ENCODE peak calls at places on chromosomes 2 and 18, in four cellular contexts. Z, G, X and F are unnamed samples. For H3K4me1, the result is how much of the 10 kb centered on the place peaks cover.

GRCh38 chr18:42559292-42559691 is 556.2 kb downstream of the RIT2 start:
- DNase-seq in Z (no peak), G (no peak), X (peak), F (no peak)

GRCh38 chr2:223578846-223579245 is 23.3 kb downstream of the SCG2 start:
- DNase-seq in Z (no peak), G (no peak), X (no peak), F (no peak)

GRCh38 chr18:68984342-68984741 is 186.5 kb downstream of the CCDC102B start:
- DNase-seq in Z (no peak), G (no peak), X (no peak), F (no peak)

GRCh38 chr2:76089683-76090082 is 379.0 kb upstream of the GCFC2 start:
- DNase-seq in Z (no peak), G (no peak), X (no peak), F (no peak)

GRCh38 chr2:17518212-17519154 is at the start of gene RAD51AP2:
- DNase-seq in Z (peak), G (peak), X (peak), F (peak)

GRCh38 chr2:88590998-88591613 is 36.2 kb downstream of the EIF2AK3 start:
- DNase-seq in Z (peak), G (peak), X (peak), F (no peak)

GRCh38 chr2:38407111-38407682 is 30.1 kb upstream of the ATL2 start:
- DNase-seq in Z (no peak), G (no peak), X (peak), F (no peak)

GRCh38 chr2:75932996-75933395 is 222.3 kb upstream of the GCFC2 start:
- DNase-seq in Z (no peak), G (no peak), X (no peak), F (no peak)

GRCh38 chr2:234243871-234244565 is 193.5 kb downstream of the SPP2 start:
- DNase-seq in Z (no peak), G (no peak), X (no peak), F (no peak)

GRCh38 chr2:237723613-237724012 is 75.0 kb upstream of the RBM44 start:
- DNase-seq in Z (no peak), G (peak), X (peak), F (no peak)

GRCh38 chr2:159671047-159671446 is 41.3 kb upstream of the MARCHF7 start:
- DNase-seq in Z (no peak), G (no peak), X (no peak), F (no peak)

GRCh38 chr2:215794829-215795546 is 218.4 kb downstream of the MREG start:
- DNase-seq in Z (no peak), G (no peak), X (peak), F (peak)

GRCh38 chr2:224160917-224161316 is 121.8 kb upstream of the SERPINE2 start:
- DNase-seq in Z (no peak), G (peak), X (no peak), F (peak)

GRCh38 chr2:241514545-241514944 is 6.2 kb upstream of the STK25 start:
- DNase-seq in Z (no peak), G (peak), X (no peak), F (no peak)

GRCh38 chr18:12086249-12086648 is 7.4 kb upstream of the ANKRD62 start:
- DNase-seq in Z (no peak), G (no peak), X (no peak), F (no peak)

GRCh38 chr2:66694087-66694858 is 259.3 kb downstream of the MEIS1 start:
- DNase-seq in Z (no peak), G (no peak), X (peak), F (no peak)

GRCh38 chr2:235011929-235012631 is 60.3 kb downstream of the SH3BP4 start:
- DNase-seq in Z (peak), G (no peak), X (no peak), F (peak)

GRCh38 chr2:157257312-157258252 is at the start of gene GALNT5:
- DNase-seq in Z (peak), G (peak), X (peak), F (peak)

GRCh38 chr2:200188851-200189250 is 117.6 kb upstream of the SPATS2L start:
- DNase-seq in Z (no peak), G (no peak), X (no peak), F (no peak)

GRCh38 chr2:8101614-8102277 is 580.1 kb upstream of the ID2 start:
- DNase-seq in Z (no peak), G (no peak), X (no peak), F (no peak)

GRCh38 chr2:9196637-9197036 is 10.0 kb upstream of the ASAP2 start:
- DNase-seq in Z (no peak), G (no peak), X (no peak), F (no peak)

GRCh38 chr2:15363142-15363541 is 198.0 kb downstream of the NBAS start:
- DNase-seq in Z (no peak), G (peak), X (peak), F (no peak)

GRCh38 chr2:45406626-45407025 is 204.4 kb downstream of the SRBD1 start:
- DNase-seq in Z (no peak), G (peak), X (no peak), F (no peak)

GRCh38 chr2:20370191-20370590 is 19.5 kb upstream of the PUM2 start:
- DNase-seq in Z (no peak), G (peak), X (no peak), F (no peak)

DNA sequence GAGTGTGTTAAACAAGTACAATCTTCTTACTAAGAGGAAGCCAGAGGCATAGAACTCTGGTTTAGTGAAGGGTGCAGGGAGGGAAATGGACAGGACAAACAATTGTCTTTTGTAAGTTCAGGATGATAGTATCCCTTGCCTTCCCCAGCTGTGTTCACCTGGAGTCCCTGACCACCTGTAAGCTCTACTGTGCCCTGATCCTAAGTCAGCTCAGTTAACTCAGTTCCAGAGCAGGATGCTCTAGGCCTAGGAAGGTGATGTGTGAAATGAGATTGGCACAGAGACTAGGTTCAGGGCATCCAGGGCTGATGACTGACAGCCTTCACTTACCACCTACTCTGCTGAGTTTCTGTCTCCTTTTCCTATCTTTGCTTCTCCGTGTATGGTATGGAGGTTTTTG is 333.0 kb downstream of the SUCLG1 start:
- DNase-seq in Z (no peak), G (no peak), X (no peak), F (no peak)
- H3K23ac ChIP-seq in Z (no peak), G (no peak), X (no peak), F (no peak)

GRCh38 chr2:44071454-44072046 is 75.8 kb upstream of the LRPPRC start:
- DNase-seq in Z (no peak), G (no peak), X (no peak), F (no peak)
- H3K4me1 ChIP-seq in Z (under half), G (under half), X (under half), F (under half)

DNA sequence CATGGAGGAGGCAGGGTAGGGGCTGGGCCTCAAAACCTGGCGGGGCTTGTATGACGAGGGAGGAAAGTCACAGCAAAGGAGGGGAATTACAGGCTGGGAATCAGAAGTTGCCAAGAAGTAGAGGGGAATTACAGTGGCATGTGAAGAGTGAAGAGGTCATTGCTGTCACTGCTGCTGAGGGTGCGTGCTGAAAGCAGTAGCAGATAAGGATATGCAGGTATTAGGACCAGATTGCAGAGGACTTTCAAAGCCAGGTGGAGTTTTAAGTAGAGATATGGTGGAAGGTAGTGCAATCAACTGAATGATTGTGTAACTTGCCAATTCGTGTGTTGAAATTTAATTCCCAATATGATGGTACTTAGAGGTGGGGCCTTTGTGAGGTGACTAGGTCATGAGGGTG is 19.4 kb upstream of the LRPPRC start:
- DNase-seq in Z (no peak), G (no peak), X (no peak), F (no peak)
- H3K23ac ChIP-seq in Z (no peak), G (no peak), X (no peak), F (no peak)

GRCh38 chr2:10382313-10383061 is 65.6 kb downstream of the ODC1 start:
- DNase-seq in Z (no peak), G (no peak), X (peak), F (no peak)
- H3K4me1 ChIP-seq in Z (under half), G (under half), X (under half), F (under half)

GRCh38 chr2:46810195-46810594 is 105.4 kb downstream of the MCFD2 start:
- DNase-seq in Z (no peak), G (no peak), X (no peak), F (no peak)
- H3K23ac ChIP-seq in Z (no peak), G (no peak), X (no peak), F (no peak)

GRCh38 chr2:216915548-216916128 is 55.8 kb upstream of the TNP1 start:
- DNase-seq in Z (no peak), G (no peak), X (no peak), F (no peak)
- H3K4me1 ChIP-seq in Z (under half), G (under half), X (under half), F (under half)

GRCh38 chr18:13178976-13179375 is 39.6 kb upstream of the LDLRAD4 start:
- DNase-seq in Z (no peak), G (peak), X (no peak), F (no peak)

GRCh38 chr18:13178197-13178596 is 40.4 kb upstream of the LDLRAD4 start:
- DNase-seq in Z (no peak), G (no peak), X (no peak), F (no peak)

GRCh38 chr18:13181765-13182164 is 36.8 kb upstream of the LDLRAD4 start:
- DNase-seq in Z (no peak), G (no peak), X (peak), F (no peak)

GRCh38 chr18:13180614-13181375 is 37.8 kb upstream of the LDLRAD4 start:
- DNase-seq in Z (no peak), G (no peak), X (peak), F (no peak)

DNA sequence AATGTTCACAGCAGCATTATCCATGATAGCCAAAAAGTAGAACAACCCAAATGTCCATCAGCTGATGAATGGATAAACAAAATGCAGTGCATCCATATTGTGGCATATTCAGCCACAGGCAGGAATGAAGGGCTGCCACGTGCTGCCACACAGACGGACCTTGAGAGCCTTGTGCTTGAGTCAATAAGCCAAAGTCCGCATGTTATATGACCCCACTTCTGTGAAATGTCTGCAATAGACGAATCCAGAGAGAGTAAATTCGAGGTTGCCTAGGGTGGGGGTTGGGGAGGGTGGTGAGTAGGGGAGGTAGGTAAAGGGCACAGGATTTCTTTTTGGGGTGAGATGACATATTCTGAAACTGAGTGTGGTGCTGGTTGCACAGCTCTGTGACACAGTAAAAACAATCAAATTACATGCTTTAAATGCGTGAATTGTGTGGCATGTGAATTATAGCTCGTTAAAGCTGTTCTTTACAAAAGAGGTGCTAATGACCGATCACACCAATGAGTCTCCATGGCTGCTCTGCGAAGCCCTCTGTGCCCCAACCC is 38.9 kb upstream of the LDLRAD4 start:
- DNase-seq in Z (no peak), G (no peak), X (no peak), F (no peak)
- H3K23ac ChIP-seq in Z (no peak), G (no peak), X (no peak), F (no peak)

DNA sequence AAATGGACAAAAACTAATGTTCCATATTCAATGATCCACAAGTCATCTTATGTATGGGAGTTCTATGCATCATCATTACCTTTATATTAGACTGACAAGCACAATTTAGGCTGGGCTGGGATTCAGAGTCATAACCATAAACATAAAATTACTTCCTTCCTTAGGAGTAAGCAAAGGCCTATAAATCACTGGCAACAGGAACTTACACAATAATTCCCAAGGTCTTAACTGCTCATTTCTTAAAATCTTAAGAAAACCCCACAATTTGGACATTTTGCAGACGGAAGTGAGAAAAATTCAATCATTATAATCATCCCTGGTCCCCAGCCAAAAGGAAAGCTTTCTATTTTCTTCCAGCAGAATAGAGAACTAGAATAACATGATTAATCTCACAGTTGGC is 232.3 kb downstream of the DYM start:
- DNase-seq in Z (no peak), G (no peak), X (no peak), F (no peak)
- H3K4me1 ChIP-seq in Z (under half), G (under half), X (under half), F (under half)

GRCh38 chr2:29770846-29771245 is 150.5 kb downstream of the ALK start:
- DNase-seq in Z (no peak), G (no peak), X (no peak), F (no peak)
- H3K23ac ChIP-seq in Z (no peak), G (no peak), X (no peak), F (no peak)

DNA sequence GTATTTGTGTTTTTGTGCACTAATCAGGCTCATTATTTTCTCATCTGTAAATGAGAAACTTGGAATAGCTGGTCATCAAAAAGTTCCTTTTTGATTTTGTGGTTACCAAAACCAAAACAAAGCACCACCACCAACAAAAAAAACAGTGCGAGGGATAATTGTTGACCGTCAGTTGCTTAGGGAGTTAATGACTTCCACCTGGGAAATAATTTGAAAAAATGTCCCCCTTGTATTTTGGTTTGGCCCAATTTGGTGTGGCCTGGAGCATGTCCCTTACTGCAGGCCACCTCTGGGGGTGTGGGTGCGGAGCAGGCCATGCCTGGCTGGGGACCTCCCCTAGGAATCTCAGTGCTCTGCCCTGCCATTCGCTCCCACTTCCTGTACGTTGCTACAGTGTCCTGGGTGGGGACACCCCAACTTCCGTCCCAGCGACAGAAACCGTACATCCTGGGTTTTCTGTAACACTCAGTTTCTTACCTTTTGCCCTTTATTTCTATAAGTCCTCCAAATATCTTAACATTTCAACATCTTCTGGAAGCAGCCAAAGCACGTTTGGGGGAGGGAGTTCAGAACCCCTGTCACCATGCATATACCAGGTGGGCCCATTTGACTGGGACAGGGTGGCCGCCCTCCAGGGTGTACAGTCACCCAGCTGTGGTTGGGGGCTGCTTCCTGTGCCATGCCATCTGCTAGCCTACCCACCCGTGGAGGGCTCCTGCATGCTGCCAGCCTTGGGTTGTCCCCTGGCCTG is 31.3 kb downstream of the NCK2 start:
- DNase-seq in Z (no peak), G (no peak), X (no peak), F (no peak)
- H3K4me1 ChIP-seq in Z (under half), G (under half), X (under half), F (under half)